ENCODE peak calls at places on chromosomes 5 and 9, in six cellular contexts. V is CD8-positive, alpha-beta T cell; K is psoas muscle; P is heart right ventricle; U is fibroblast of lung; B is cardiac muscle cell. N is an unnamed sample.

GRCh38 chr9:124399323-124399962 is 15.8 kb downstream of the PSMB7 start:
- DNase-seq in V (no peak), K (peak), P (peak), U (peak), B (peak), N (no peak)

GRCh38 chr9:89923174-89923573 is 318.4 kb downstream of the GADD45G start:
- DNase-seq in V (no peak), K (no peak), P (no peak), U (no peak), B (no peak), N (no peak)

GRCh38 chr5:157343842-157344790 is 78.2 kb downstream of the CYFIP2 start:
- DNase-seq in V (no peak), K (no peak), P (no peak), U (no peak), B (no peak), N (no peak)

GRCh38 chr9:137956039-137956438 is 78.5 kb downstream of the CACNA1B start:
- DNase-seq in V (no peak), K (no peak), P (no peak), U (no peak), B (no peak), N (no peak)

GRCh38 chr5:127840198-127840524 is 137.0 kb downstream of the CCDC192 start:
- DNase-seq in V (no peak), K (no peak), P (no peak), U (no peak), B (peak), N (no peak)

GRCh38 chr5:137492321-137492720 is 6.8 kb downstream of the SPOCK1 start:
- DNase-seq in V (no peak), K (no peak), P (no peak), U (no peak), B (peak), N (no peak)

GRCh38 chr5:95907067-95907705 is 54.5 kb downstream of the ELL2 start:
- DNase-seq in V (no peak), K (no peak), P (no peak), U (no peak), B (no peak), N (no peak)

GRCh38 chr5:167802755-167803431 is 488.6 kb upstream of the WWC1 start:
- DNase-seq in V (no peak), K (no peak), P (no peak), U (no peak), B (peak), N (no peak)

GRCh38 chr9:94867842-94868312 is 141.4 kb downstream of the AOPEP start:
- DNase-seq in V (no peak), K (no peak), P (no peak), U (peak), B (peak), N (no peak)

GRCh38 chr5:125560476-125561225 is 814.2 kb upstream of the ZNF608 start:
- DNase-seq in V (no peak), K (no peak), P (no peak), U (no peak), B (peak), N (no peak)

GRCh38 chr9:93896093-93896492 is 59.1 kb downstream of the BARX1 start:
- DNase-seq in V (no peak), K (no peak), P (no peak), U (no peak), B (no peak), N (no peak)

GRCh38 chr5:126956991-126957390 is 73.4 kb downstream of the MARCHF3 start:
- DNase-seq in V (no peak), K (no peak), P (no peak), U (no peak), B (no peak), N (no peak)

GRCh38 chr5:21145376-21145775 is 1157.4 kb upstream of the CDH18 start:
- DNase-seq in V (no peak), K (no peak), P (no peak), U (no peak), B (no peak), N (no peak)

GRCh38 chr5:168528521-168529360 is at the start of gene FBLL1:
- DNase-seq in V (no peak), K (no peak), P (peak), U (peak), B (peak), N (peak)

GRCh38 chr5:82509726-82510125 is 231.6 kb upstream of the RPS23 start:
- DNase-seq in V (no peak), K (no peak), P (no peak), U (no peak), B (no peak), N (no peak)

GRCh38 chr9:79973627-79974026 is 401.9 kb downstream of the TLE4 start:
- DNase-seq in V (no peak), K (no peak), P (no peak), U (no peak), B (no peak), N (no peak)

GRCh38 chr9:79674052-79674777 is 102.5 kb downstream of the TLE4 start:
- DNase-seq in V (no peak), K (no peak), P (no peak), U (no peak), B (no peak), N (no peak)

GRCh38 chr5:92552206-92553160 is 1028.5 kb downstream of the NR2F1-AS1 start:
- DNase-seq in V (no peak), K (no peak), P (no peak), U (peak), B (peak), N (no peak)

GRCh38 chr9:91192785-91193657 is 168.7 kb downstream of the AUH start:
- DNase-seq in V (no peak), K (peak), P (peak), U (peak), B (peak), N (peak)

GRCh38 chr9:87704342-87704741 is 21.6 kb upstream of the CTSL start:
- DNase-seq in V (no peak), K (no peak), P (no peak), U (no peak), B (no peak), N (no peak)
- H3K27ac ChIP-seq in V (no peak), K (no peak), P (no peak), U (no peak), B (no peak), N (no peak)

GRCh38 chr5:141373673-141374317 is at the start of gene PCDHGA6:
- DNase-seq in V (no peak), K (no peak), P (no peak), U (peak), B (peak), N (no peak)

GRCh38 chr5:141366016-141366896 is 2.3 kb downstream of the PCDHGA5 start:
- DNase-seq in V (no peak), K (no peak), P (no peak), U (no peak), B (no peak), N (no peak)

GRCh38 chr5:141374627-141375026 is 936 bp downstream of the PCDHGA6 start:
- DNase-seq in V (no peak), K (no peak), P (no peak), U (no peak), B (no peak), N (no peak)

GRCh38 chr5:141371572-141372475 is 1.8 kb downstream of the PCDHGB3 start:
- DNase-seq in V (no peak), K (no peak), P (no peak), U (no peak), B (no peak), N (no peak)

DNA sequence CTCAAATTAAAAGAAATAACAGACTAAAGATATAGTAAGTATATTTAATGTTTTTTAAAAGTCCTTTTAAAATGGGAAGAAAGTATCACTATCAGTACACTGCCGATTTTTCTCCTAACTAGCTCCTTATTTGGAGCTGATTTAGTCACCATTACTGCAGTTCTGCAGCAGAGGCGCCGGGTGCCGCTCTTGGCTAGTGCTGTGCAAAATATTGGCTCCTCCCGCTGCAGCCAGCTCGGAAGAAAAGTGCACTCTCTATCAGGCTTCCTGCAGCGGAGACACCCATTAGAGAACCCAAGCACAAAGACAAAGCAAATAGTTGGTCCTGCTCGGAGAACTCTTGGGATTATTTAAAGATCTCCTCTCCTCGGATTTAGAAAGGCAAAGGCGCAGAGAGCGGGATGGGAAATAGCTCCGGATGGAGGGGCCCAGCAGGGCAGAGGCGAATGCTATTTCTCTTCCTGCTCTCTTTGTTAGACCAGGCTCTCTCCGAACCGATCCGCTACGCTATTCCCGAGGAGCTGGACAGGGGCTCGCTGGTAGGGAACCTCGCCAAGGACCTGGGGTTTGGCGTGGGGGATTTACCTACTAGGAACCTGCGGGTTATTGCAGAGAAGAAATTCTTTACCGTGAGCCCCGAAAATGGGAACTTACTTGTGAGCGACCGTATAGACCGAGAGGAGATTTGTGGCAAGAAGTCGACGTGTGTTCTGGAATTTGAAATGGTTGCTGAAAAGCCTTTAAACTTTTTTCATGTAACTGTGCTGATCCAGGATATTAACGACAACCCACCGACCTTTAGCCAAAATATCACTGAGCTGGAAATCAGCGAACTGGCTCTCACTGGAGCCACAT is at the start of gene PCDHGB3:
- DNase-seq in V (no peak), K (no peak), P (no peak), U (peak), B (peak), N (no peak)
- TF ChIP-seq CTCF in V (no peak), K (peak), P (peak), U (peak), B (peak), N (peak)

GRCh38 chr9:127035423-127035822 is 87.0 kb downstream of the ANGPTL2 start:
- DNase-seq in V (no peak), K (peak), P (peak), U (peak), B (peak), N (peak)
- H3K27ac ChIP-seq in V (no peak), K (peak), P (peak), U (peak), B (no peak), N (no peak)

GRCh38 chr5:171155621-171156020 is 153.4 kb upstream of the TLX3 start:
- DNase-seq in V (no peak), K (no peak), P (no peak), U (peak), B (peak), N (no peak)

GRCh38 chr5:171162165-171162564 is 146.9 kb upstream of the TLX3 start:
- DNase-seq in V (no peak), K (no peak), P (no peak), U (no peak), B (no peak), N (no peak)

GRCh38 chr5:171157233-171157632 is 151.8 kb upstream of the TLX3 start:
- DNase-seq in V (no peak), K (no peak), P (no peak), U (peak), B (peak), N (no peak)

GRCh38 chr5:171157775-171158174 is 151.3 kb upstream of the TLX3 start:
- DNase-seq in V (no peak), K (no peak), P (no peak), U (no peak), B (no peak), N (no peak)

GRCh38 chr5:171158581-171158980 is 150.5 kb upstream of the TLX3 start:
- DNase-seq in V (no peak), K (no peak), P (no peak), U (no peak), B (no peak), N (no peak)
- TF ChIP-seq CTCF in V (no peak), K (no peak), P (no peak), U (no peak), B (no peak), N (no peak)

GRCh38 chr9:136626066-136626725 is 36.5 kb upstream of the EGFL7 start:
- DNase-seq in V (no peak), K (no peak), P (no peak), U (no peak), B (no peak), N (no peak)

GRCh38 chr9:136626740-136627642 is 35.7 kb upstream of the EGFL7 start:
- DNase-seq in V (no peak), K (no peak), P (peak), U (no peak), B (no peak), N (no peak)

GRCh38 chr9:136624184-136624951 is 38.3 kb upstream of the EGFL7 start:
- DNase-seq in V (no peak), K (peak), P (no peak), U (no peak), B (no peak), N (no peak)

GRCh38 chr9:136623849-136624183 is 38.9 kb upstream of the EGFL7 start:
- DNase-seq in V (no peak), K (no peak), P (no peak), U (no peak), B (no peak), N (no peak)

GRCh38 chr9:136625101-136626065 is 37.3 kb upstream of the EGFL7 start:
- DNase-seq in V (no peak), K (peak), P (peak), U (peak), B (peak), N (peak)
- H3K27ac ChIP-seq in V (no peak), K (no peak), P (peak), U (peak), B (peak), N (no peak)

N was measured in adrenal gland.